ENCODE peak calls at places on chromosomes 6 and 20, in four cellular contexts. One of them, this sample, is unnamed.

GRCh38 chr6:30615958-30616810 is 859 bp downstream of the PPP1R10 start:
- DNase-seq in NCI-H226: no peak
- DNase-seq in CD8-positive, alpha-beta T cell: peak; percentile 31
- DNase-seq in heart right ventricle: no peak
- DNase-seq in this sample: no peak

GRCh38 chr6:52909531-52909930 is at the start of gene GSTA3:
- DNase-seq in heart right ventricle: no peak
- DNase-seq in CD8-positive, alpha-beta T cell: no peak
- DNase-seq in NCI-H226: no peak
- DNase-seq in this sample: no peak

GRCh38 chr6:4358414-4359107 is 223.2 kb upstream of the ECI2 start:
- DNase-seq in heart right ventricle: peak; percentile 86
- DNase-seq in CD8-positive, alpha-beta T cell: no peak
- DNase-seq in NCI-H226: peak; percentile 98
- DNase-seq in this sample: peak; percentile 63

GRCh38 chr6:170532867-170533488 is 20.1 kb downstream of the PSMB1 start:
- DNase-seq in heart right ventricle: no peak
- DNase-seq in CD8-positive, alpha-beta T cell: no peak
- DNase-seq in NCI-H226: no peak
- DNase-seq in this sample: no peak

GRCh38 chr6:147675281-147675680 is 166.8 kb downstream of the SAMD5 start:
- DNase-seq in NCI-H226: no peak
- DNase-seq in heart right ventricle: no peak
- DNase-seq in CD8-positive, alpha-beta T cell: no peak
- DNase-seq in this sample: no peak

GRCh38 chr6:12152023-12152960 is 137.9 kb upstream of the EDN1 start:
- DNase-seq in CD8-positive, alpha-beta T cell: no peak
- DNase-seq in NCI-H226: peak; percentile 54
- DNase-seq in heart right ventricle: no peak
- DNase-seq in this sample: no peak

GRCh38 chr6:3457710-3458605 is 1.1 kb upstream of the SLC22A23 start:
- DNase-seq in CD8-positive, alpha-beta T cell: no peak
- DNase-seq in heart right ventricle: peak; percentile 26
- DNase-seq in NCI-H226: no peak
- DNase-seq in this sample: no peak

GRCh38 chr6:127902933-127903332 is 2.1 kb upstream of the THEMIS start:
- DNase-seq in CD8-positive, alpha-beta T cell: no peak
- DNase-seq in NCI-H226: no peak
- DNase-seq in heart right ventricle: no peak
- DNase-seq in this sample: no peak

GRCh38 chr6:128073389-128073788 is 172.5 kb upstream of the THEMIS start:
- DNase-seq in NCI-H226: peak; percentile 43
- DNase-seq in heart right ventricle: no peak
- DNase-seq in CD8-positive, alpha-beta T cell: no peak
- DNase-seq in this sample: no peak

GRCh38 chr6:170271771-170272314 is 19.0 kb downstream of the DLL1 start:
- DNase-seq in CD8-positive, alpha-beta T cell: peak; percentile 51
- DNase-seq in heart right ventricle: peak; percentile 48
- DNase-seq in NCI-H226: no peak
- DNase-seq in this sample: no peak

GRCh38 chr6:159761135-159761872 is 541 bp upstream of the ACAT2 start:
- DNase-seq in heart right ventricle: peak; percentile 33
- DNase-seq in NCI-H226: no peak
- DNase-seq in CD8-positive, alpha-beta T cell: no peak
- DNase-seq in this sample: no peak

GRCh38 chr6:122033564-122034181 is 365.8 kb upstream of the HSF2 start:
- DNase-seq in CD8-positive, alpha-beta T cell: no peak
- DNase-seq in heart right ventricle: no peak
- DNase-seq in NCI-H226: peak; percentile 19
- DNase-seq in this sample: peak; percentile 40

GRCh38 chr6:95784869-95785268 is 207.5 kb downstream of the MANEA start:
- DNase-seq in NCI-H226: no peak
- DNase-seq in CD8-positive, alpha-beta T cell: no peak
- DNase-seq in heart right ventricle: no peak
- DNase-seq in this sample: no peak

GRCh38 chr6:142740449-142740848 is 204.5 kb downstream of the HIVEP2 start:
- DNase-seq in NCI-H226: peak; percentile 50
- DNase-seq in CD8-positive, alpha-beta T cell: no peak
- DNase-seq in heart right ventricle: no peak
- DNase-seq in this sample: no peak

GRCh38 chr6:43923376-43924221 is 153.6 kb downstream of the VEGFA start:
- DNase-seq in NCI-H226: peak; percentile 60
- DNase-seq in CD8-positive, alpha-beta T cell: no peak
- DNase-seq in heart right ventricle: no peak
- DNase-seq in this sample: no peak

GRCh38 chr6:41560440-41561192 is 14.4 kb downstream of the FOXP4 start:
- DNase-seq in heart right ventricle: peak; percentile 75
- DNase-seq in NCI-H226: no peak
- DNase-seq in CD8-positive, alpha-beta T cell: peak; percentile 80
- DNase-seq in this sample: no peak

GRCh38 chr6:33869826-33870423 is 66.1 kb upstream of the MLN start:
- DNase-seq in heart right ventricle: no peak
- DNase-seq in NCI-H226: no peak
- DNase-seq in CD8-positive, alpha-beta T cell: no peak
- DNase-seq in this sample: peak; percentile 49

GRCh38 chr20:40744494-40745175 is 55.6 kb upstream of the MAFB start:
- DNase-seq in CD8-positive, alpha-beta T cell: no peak
- DNase-seq in NCI-H226: no peak
- DNase-seq in heart right ventricle: no peak
- DNase-seq in this sample: no peak

GRCh38 chr6:148179786-148180185 is 162.9 kb upstream of the SASH1 start:
- DNase-seq in CD8-positive, alpha-beta T cell: no peak
- DNase-seq in NCI-H226: no peak
- DNase-seq in heart right ventricle: no peak
- DNase-seq in this sample: no peak

GRCh38 chr6:83192871-83193746 is at the start of the genes PGM3 and RWDD2A:
- DNase-seq in NCI-H226: peak; percentile 87
- DNase-seq in CD8-positive, alpha-beta T cell: peak; percentile 74
- DNase-seq in heart right ventricle: peak; percentile 92
- DNase-seq in this sample: peak; percentile 56

GRCh38 chr6:11700118-11700718 is 78.4 kb downstream of the ADTRP start:
- DNase-seq in CD8-positive, alpha-beta T cell: no peak
- DNase-seq in heart right ventricle: no peak
- DNase-seq in NCI-H226: no peak
- DNase-seq in this sample: no peak

GRCh38 chr6:100466410-100467143 is 1.9 kb upstream of the SIM1 start:
- DNase-seq in heart right ventricle: no peak
- DNase-seq in NCI-H226: no peak
- DNase-seq in CD8-positive, alpha-beta T cell: no peak
- DNase-seq in this sample: no peak

GRCh38 chr6:15897063-15897934 is 231.6 kb upstream of the MYLIP start:
- DNase-seq in heart right ventricle: no peak
- DNase-seq in NCI-H226: peak; percentile 89
- DNase-seq in CD8-positive, alpha-beta T cell: no peak
- DNase-seq in this sample: no peak

GRCh38 chr6:32945106-32945761 is 4.4 kb upstream of the HLA-DMB start:
- DNase-seq in heart right ventricle: no peak
- DNase-seq in CD8-positive, alpha-beta T cell: no peak
- DNase-seq in NCI-H226: no peak
- DNase-seq in this sample: no peak

This sample was measured in NT2/D1.